ENCODE peak calls at places on chromosomes 7 and 10, in four cellular contexts. One of them, this sample, is unnamed.

GRCh38 chr10:68924593-68924992 is 23.5 kb downstream of the DDX50 start:
- DNase-seq in vagina: no peak
- DNase-seq in brain microvascular endothelial cell: no peak
- DNase-seq in GM12865: no peak
- DNase-seq in this sample: no peak

GRCh38 chr10:109914966-109915365 is 8.3 kb downstream of the XPNPEP1 start:
- DNase-seq in GM12865: peak; percentile 51
- DNase-seq in vagina: no peak
- DNase-seq in brain microvascular endothelial cell: peak; percentile 82
- DNase-seq in this sample: no peak

GRCh38 chr7:138278601-138279000 is 181.5 kb upstream of the TRIM24 start:
- DNase-seq in GM12865: no peak
- DNase-seq in vagina: no peak
- DNase-seq in brain microvascular endothelial cell: peak; percentile 28
- DNase-seq in this sample: no peak

GRCh38 chr7:108413337-108413736 is 42.9 kb downstream of the NRCAM start:
- DNase-seq in vagina: no peak
- DNase-seq in GM12865: no peak
- DNase-seq in brain microvascular endothelial cell: no peak
- DNase-seq in this sample: no peak

GRCh38 chr10:131972474-131973071 is 9.2 kb downstream of the BNIP3 start:
- DNase-seq in GM12865: no peak
- DNase-seq in brain microvascular endothelial cell: peak; percentile 42
- DNase-seq in vagina: no peak
- DNase-seq in this sample: no peak

GRCh38 chr10:22345301-22346086 is at the start of gene SPAG6:
- DNase-seq in GM12865: peak; percentile 37
- DNase-seq in brain microvascular endothelial cell: no peak
- DNase-seq in vagina: no peak
- DNase-seq in this sample: no peak

GRCh38 chr10:78472542-78472890 is 438.9 kb downstream of the RPS24 start:
- DNase-seq in GM12865: no peak
- DNase-seq in vagina: no peak
- DNase-seq in brain microvascular endothelial cell: no peak
- DNase-seq in this sample: no peak

GRCh38 chr7:13982940-13983677 is 6.4 kb downstream of the ETV1 start:
- DNase-seq in brain microvascular endothelial cell: no peak
- DNase-seq in GM12865: no peak
- DNase-seq in vagina: no peak
- DNase-seq in this sample: no peak

GRCh38 chr7:152959610-152960009 is 200.1 kb downstream of the ACTR3B start:
- DNase-seq in GM12865: no peak
- DNase-seq in vagina: no peak
- DNase-seq in brain microvascular endothelial cell: no peak
- DNase-seq in this sample: no peak

GRCh38 chr10:63166742-63167258 is 33.7 kb downstream of the NRBF2 start:
- DNase-seq in GM12865: peak; percentile 81
- DNase-seq in brain microvascular endothelial cell: peak; percentile 58
- DNase-seq in vagina: no peak
- DNase-seq in this sample: peak; percentile 54

GRCh38 chr10:73922007-73922863 is 11.3 kb downstream of the PLAU start:
- DNase-seq in brain microvascular endothelial cell: no peak
- DNase-seq in GM12865: peak; percentile 65
- DNase-seq in vagina: no peak
- DNase-seq in this sample: no peak

GRCh38 chr10:30725661-30726060 is 96.1 kb upstream of the LYZL2 start:
- DNase-seq in brain microvascular endothelial cell: no peak
- DNase-seq in vagina: no peak
- DNase-seq in GM12865: no peak
- DNase-seq in this sample: no peak

GRCh38 chr10:33325929-33326328 is 8.5 kb downstream of the NRP1 start:
- DNase-seq in GM12865: no peak
- DNase-seq in vagina: no peak
- DNase-seq in brain microvascular endothelial cell: no peak
- DNase-seq in this sample: no peak

GRCh38 chr10:133166828-133167692 is 7.0 kb downstream of the KNDC1 start:
- DNase-seq in GM12865: no peak
- DNase-seq in vagina: no peak
- DNase-seq in brain microvascular endothelial cell: no peak
- DNase-seq in this sample: no peak

GRCh38 chr10:97210576-97210975 is 24.8 kb upstream of the SLIT1 start:
- DNase-seq in vagina: no peak
- DNase-seq in brain microvascular endothelial cell: peak; percentile 78
- DNase-seq in GM12865: peak; percentile 79
- DNase-seq in this sample: no peak

GRCh38 chr7:30012757-30013156 is 13.7 kb downstream of the FKBP14 start:
- DNase-seq in vagina: no peak
- DNase-seq in brain microvascular endothelial cell: no peak
- DNase-seq in GM12865: no peak
- DNase-seq in this sample: no peak

GRCh38 chr10:48742891-48743845 is 58.5 kb downstream of the WDFY4 start:
- DNase-seq in GM12865: peak; percentile 17
- DNase-seq in brain microvascular endothelial cell: no peak
- DNase-seq in vagina: peak; percentile 77
- DNase-seq in this sample: no peak

GRCh38 chr10:30792025-30792424 is 162.5 kb upstream of the LYZL2 start:
- DNase-seq in vagina: no peak
- DNase-seq in GM12865: no peak
- DNase-seq in brain microvascular endothelial cell: no peak
- DNase-seq in this sample: no peak

GRCh38 chr10:133335238-133336122 is 1.2 kb downstream of the CALY start:
- DNase-seq in GM12865: peak; percentile 64
- DNase-seq in brain microvascular endothelial cell: peak; percentile 50
- DNase-seq in vagina: no peak
- DNase-seq in this sample: no peak

GRCh38 chr7:99392659-99393362 is 15.6 kb downstream of the PDAP1 start:
- DNase-seq in vagina: no peak
- DNase-seq in brain microvascular endothelial cell: no peak
- DNase-seq in GM12865: peak; percentile 71
- DNase-seq in this sample: no peak

GRCh38 chr7:71497233-71497946 is 365.4 kb downstream of the GALNT17 start:
- DNase-seq in brain microvascular endothelial cell: no peak
- DNase-seq in vagina: no peak
- DNase-seq in GM12865: no peak
- DNase-seq in this sample: no peak

GRCh38 chr10:118986815-118987790 is 42.4 kb upstream of the NANOS1 start:
- DNase-seq in brain microvascular endothelial cell: no peak
- DNase-seq in vagina: no peak
- DNase-seq in GM12865: peak; percentile 39
- DNase-seq in this sample: peak; percentile 21

GRCh38 chr7:80722596-80723141 is 84.2 kb downstream of the CD36 start:
- DNase-seq in vagina: peak; percentile 92
- DNase-seq in brain microvascular endothelial cell: peak; percentile 100
- DNase-seq in GM12865: no peak
- DNase-seq in this sample: no peak

GRCh38 chr10:4941540-4942330 is 21.5 kb upstream of the AKR1C1 start:
- DNase-seq in GM12865: no peak
- DNase-seq in vagina: no peak
- DNase-seq in brain microvascular endothelial cell: no peak
- DNase-seq in this sample: no peak

GRCh38 chr10:71299071-71299759 is 19.8 kb upstream of the SLC29A3 start:
- DNase-seq in vagina: no peak
- DNase-seq in GM12865: no peak
- DNase-seq in brain microvascular endothelial cell: no peak
- DNase-seq in this sample: no peak

GRCh38 chr7:148921189-148921588 is 37.1 kb upstream of the EZH2 start:
- DNase-seq in vagina: no peak
- DNase-seq in brain microvascular endothelial cell: no peak
- DNase-seq in GM12865: no peak
- DNase-seq in this sample: no peak
- TF ChIP-seq CTCF in vagina: no peak
- TF ChIP-seq CTCF in brain microvascular endothelial cell: no peak
- TF ChIP-seq CTCF in GM12865: no peak
- TF ChIP-seq CTCF in this sample: no peak

GRCh38 chr10:120978589-120979252 is 127.6 kb downstream of the WDR11 start:
- DNase-seq in vagina: no peak
- DNase-seq in GM12865: no peak
- DNase-seq in brain microvascular endothelial cell: no peak
- DNase-seq in this sample: no peak
- H3K4me3 ChIP-seq in vagina: peak overlapping the region; percentile 45
- H3K4me3 ChIP-seq in GM12865: no peak overlapping the region
- H3K4me3 ChIP-seq in brain microvascular endothelial cell: no peak overlapping the region
- H3K4me3 ChIP-seq in this sample: no peak overlapping the region

GRCh38 chr7:231030-231857 is 38.9 kb downstream of the FAM20C start:
- DNase-seq in brain microvascular endothelial cell: no peak
- DNase-seq in GM12865: no peak
- DNase-seq in vagina: no peak
- DNase-seq in this sample: no peak
- TF ChIP-seq CTCF in brain microvascular endothelial cell: peak; percentile 54
- TF ChIP-seq CTCF in GM12865: no peak
- TF ChIP-seq CTCF in vagina: no peak
- TF ChIP-seq CTCF in this sample: peak; percentile 11

DNA sequence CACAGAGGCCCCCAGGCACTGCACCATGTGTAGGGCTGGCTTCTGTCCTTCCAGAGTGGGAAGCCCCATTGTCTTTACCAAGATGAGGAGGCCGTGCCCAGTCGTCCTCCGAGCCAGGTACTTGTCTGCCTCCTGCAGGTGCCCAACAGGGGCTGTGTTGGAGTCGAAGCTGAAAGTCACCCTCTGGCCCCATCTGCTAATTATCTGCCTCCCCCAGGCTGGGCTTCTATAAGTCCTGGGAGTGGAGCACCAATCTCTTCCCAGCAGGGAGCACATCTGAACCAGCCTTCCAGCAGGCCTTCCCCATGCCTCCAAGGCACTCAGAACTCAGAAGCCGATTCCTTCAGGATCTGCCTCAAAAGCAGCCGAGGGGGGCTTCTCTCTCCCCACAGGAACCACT is 11.6 kb upstream of the CHST15 start:
- DNase-seq in GM12865: no peak
- DNase-seq in brain microvascular endothelial cell: no peak
- DNase-seq in vagina: no peak
- DNase-seq in this sample: no peak
- H3K4me3 ChIP-seq in GM12865: no peak overlapping the region
- H3K4me3 ChIP-seq in brain microvascular endothelial cell: no peak overlapping the region
- H3K4me3 ChIP-seq in vagina: no peak overlapping the region
- H3K4me3 ChIP-seq in this sample: no peak overlapping the region

GRCh38 chr7:128946936-128947830 is 9.5 kb downstream of the IRF5 start:
- DNase-seq in vagina: no peak
- DNase-seq in brain microvascular endothelial cell: no peak
- DNase-seq in GM12865: peak; percentile 43
- DNase-seq in this sample: no peak
- TF ChIP-seq CTCF in vagina: no peak
- TF ChIP-seq CTCF in brain microvascular endothelial cell: peak; percentile 47
- TF ChIP-seq CTCF in GM12865: peak; percentile 46
- TF ChIP-seq CTCF in this sample: peak; percentile 42